ENCODE peak calls at places on chromosomes 4 and X, in four cellular contexts. N is mesenchymal stem cell, P is IMR-90, A is H9. C is an unnamed sample.
A peak's percentile ranks its signal among the peaks of the same experiment; 100 is the strongest.

GRCh38 chr4:95596676-95597075 is 47.9 kb upstream of the UNC5C start:
- DNase-seq in N (no peak), P (no peak), A (no peak), C (no peak)

GRCh38 chr4:148883435-148883834 is 441.2 kb upstream of the NR3C2 start:
- DNase-seq in N (no peak), P (no peak), A (no peak), C (no peak)

GRCh38 chr4:147049940-147050852 is 104.5 kb upstream of the TTC29 start:
- DNase-seq in N (peak; percentile 20), P (peak; percentile 56), A (no peak), C (no peak)

GRCh38 chr4:75180790-75181776 is 248.2 kb downstream of the PARM1 start:
- DNase-seq in N (peak; percentile 63), P (no peak), A (peak; percentile 42), C (peak; percentile 58)

GRCh38 chrX:136674270-136674986 is 26.5 kb downstream of the CD40LG start:
- DNase-seq in N (no peak), P (no peak), A (no peak), C (no peak)

GRCh38 chr4:181971411-181971810 is 271.8 kb upstream of the TENM3 start:
- DNase-seq in N (no peak), P (no peak), A (no peak), C (peak; percentile 50)

GRCh38 chr4:181674315-181674714 is 568.9 kb upstream of the TENM3 start:
- DNase-seq in N (no peak), P (peak; percentile 62), A (no peak), C (peak; percentile 62)

GRCh38 chr4:185721190-185721948 is 90.6 kb downstream of the SORBS2 start:
- DNase-seq in N (peak; percentile 19), P (no peak), A (no peak), C (no peak)

GRCh38 chr4:6733358-6734164 is 17.6 kb downstream of the BLOC1S4 start:
- DNase-seq in N (no peak), P (no peak), A (no peak), C (peak; percentile 39)

GRCh38 chr4:6731301-6731641 is 15.3 kb downstream of the BLOC1S4 start:
- DNase-seq in N (no peak), P (no peak), A (no peak), C (no peak)

GRCh38 chr4:6732441-6733357 is 16.7 kb downstream of the BLOC1S4 start:
- DNase-seq in N (peak; percentile 88), P (peak; percentile 94), A (no peak), C (peak; percentile 80)

GRCh38 chr4:6730603-6731300 is 14.8 kb downstream of the BLOC1S4 start:
- DNase-seq in N (no peak), P (no peak), A (peak; percentile 31), C (no peak)

DNA sequence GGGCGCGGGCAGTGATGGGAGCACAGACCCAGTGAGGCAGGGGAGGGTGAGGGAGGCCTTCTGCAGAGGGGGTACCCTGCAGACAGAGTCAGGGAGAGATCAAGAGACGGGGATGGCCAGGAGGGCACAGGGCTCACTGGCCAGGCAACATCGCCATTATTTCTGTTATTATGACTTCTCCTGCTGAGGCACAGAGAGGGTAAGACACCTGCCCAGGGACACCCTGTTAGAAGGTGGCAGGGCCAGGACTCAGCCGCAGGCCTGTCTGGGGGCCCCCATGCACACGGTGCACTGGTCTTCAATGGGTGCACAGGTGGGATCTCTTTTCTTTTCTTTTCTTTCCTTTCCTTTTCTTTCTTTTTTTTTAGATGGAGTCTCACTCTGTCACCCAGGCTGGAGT is 15.8 kb downstream of the BLOC1S4 start:
- DNase-seq in N (no peak), P (no peak), A (no peak), C (no peak)
- H3K14ac ChIP-seq in N (peak overlapping the region; percentile 68), P (peak overlapping the region; percentile 28), A (no peak overlapping the region), C (peak overlapping the region; percentile 1)

DNA sequence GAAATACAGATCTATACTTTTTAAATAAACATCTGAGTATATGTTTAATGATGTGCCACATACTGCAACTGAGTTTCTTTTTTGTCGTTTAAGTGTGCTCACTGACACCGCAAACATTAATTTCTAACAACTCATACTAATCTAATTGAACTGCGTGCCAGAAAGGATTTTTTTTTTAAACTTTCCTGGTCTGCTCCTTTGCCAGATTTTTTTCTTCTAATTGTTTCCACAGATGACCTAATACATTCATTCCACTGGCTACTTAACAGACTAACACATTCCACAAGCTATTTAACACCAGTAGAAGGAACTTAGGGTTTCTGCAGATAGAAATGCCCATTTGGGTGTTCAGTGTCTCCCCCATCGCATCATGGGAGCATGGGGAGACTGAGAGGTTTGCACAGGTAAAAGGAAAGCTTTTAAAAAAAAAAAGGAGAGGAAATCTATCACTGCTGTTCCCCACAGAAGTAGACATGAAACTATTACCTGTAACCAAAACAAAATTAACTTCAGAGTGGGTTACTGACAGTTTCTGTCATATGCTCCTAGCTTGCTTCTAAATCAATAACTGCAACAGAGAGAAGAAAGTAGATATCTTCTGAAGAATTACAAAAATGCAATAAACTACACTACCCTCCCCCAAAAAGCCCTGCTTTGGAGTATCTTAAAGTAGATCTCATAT is 31.6 kb downstream of the SH3KBP1 start:
- DNase-seq in N (no peak), P (no peak), A (no peak), C (peak; percentile 16)
- H3K9ac ChIP-seq in N (no peak overlapping the region), P (no peak overlapping the region), A (no peak overlapping the region), C (no peak overlapping the region)

DNA sequence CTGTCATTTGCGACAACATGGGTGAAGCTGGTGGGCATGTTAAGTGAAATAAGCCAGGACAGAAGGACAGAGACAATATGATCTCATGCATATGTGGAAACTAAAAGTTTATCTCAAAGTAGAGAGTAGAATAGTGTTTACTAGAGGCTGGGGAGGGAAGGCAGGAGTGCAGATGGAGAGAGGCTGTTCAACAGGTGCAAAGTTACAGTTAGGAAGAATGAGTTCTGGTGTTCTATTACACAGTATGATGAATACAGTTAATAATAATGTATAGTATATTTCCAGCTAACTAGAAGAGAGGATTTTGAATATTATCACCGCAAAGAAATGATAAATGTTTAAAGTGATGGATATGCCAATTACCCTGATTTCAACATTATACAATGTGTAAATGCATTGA is 69.8 kb downstream of the FBXL5 start:
- DNase-seq in N (no peak), P (no peak), A (no peak), C (no peak)
- H3K14ac ChIP-seq in N (no peak overlapping the region), P (no peak overlapping the region), A (no peak overlapping the region), C (no peak overlapping the region)

GRCh38 chr4:7618361-7618760 is 183.6 kb upstream of the PSAPL1 start:
- DNase-seq in N (no peak), P (no peak), A (no peak), C (no peak)

GRCh38 chr4:7620086-7620813 is 185.5 kb upstream of the PSAPL1 start:
- DNase-seq in N (no peak), P (no peak), A (no peak), C (no peak)

GRCh38 chr4:7622371-7622770 is 187.6 kb upstream of the PSAPL1 start:
- DNase-seq in N (no peak), P (no peak), A (no peak), C (no peak)

GRCh38 chr4:7621252-7621651 is 186.5 kb upstream of the PSAPL1 start:
- DNase-seq in N (no peak), P (no peak), A (no peak), C (no peak)

GRCh38 chr4:7620814-7621176 is 186.1 kb upstream of the PSAPL1 start:
- DNase-seq in N (no peak), P (no peak), A (no peak), C (no peak)
- H3K9ac ChIP-seq in N (no peak overlapping the region), P (no peak overlapping the region), A (no peak overlapping the region), C (no peak overlapping the region)

GRCh38 chr4:907691-908437 is 24.3 kb downstream of the GAK start:
- DNase-seq in N (no peak), P (peak; percentile 65), A (no peak), C (no peak)
- H3K14ac ChIP-seq in N (no peak overlapping the region), P (no peak overlapping the region), A (no peak overlapping the region), C (no peak overlapping the region)

GRCh38 chr4:125316391-125316780 is 1.6 kb downstream of the FAT4 start:
- DNase-seq in N (no peak), P (no peak), A (peak; percentile 56), C (no peak)
- H3K9ac ChIP-seq in N (peak overlapping the region; percentile 91), P (peak overlapping the region; percentile 88), A (no peak overlapping the region), C (no peak overlapping the region)

C was measured in trophoblast cell.